ENCODE peak calls at places on chromosomes 6 and 20, in four cellular contexts. One of them, this sample, is unnamed.

GRCh38 chr20:9112541-9113515 is 43.9 kb downstream of the PLCB4 start:
- DNase-seq in GM12891: no peak
- DNase-seq in HepG2: no peak
- DNase-seq in K562: no peak
- DNase-seq in this sample: no peak

GRCh38 chr6:124297507-124297906 is 493.8 kb downstream of the NKAIN2 start:
- DNase-seq in HepG2: no peak
- DNase-seq in GM12891: no peak
- DNase-seq in K562: no peak
- DNase-seq in this sample: no peak

GRCh38 chr6:32432050-32432450 is 7.6 kb upstream of the HLA-DRA start:
- DNase-seq in GM12891: no peak
- DNase-seq in HepG2: peak; percentile 27
- DNase-seq in K562: no peak
- DNase-seq in this sample: no peak

GRCh38 chr6:29964904-29965872 is 22.9 kb downstream of the HLA-A start:
- DNase-seq in HepG2: peak; percentile 94
- DNase-seq in K562: peak; percentile 76
- DNase-seq in GM12891: no peak
- DNase-seq in this sample: peak; percentile 53

GRCh38 chr20:52168116-52168515 is 23.5 kb downstream of the ZFP64 start:
- DNase-seq in K562: no peak
- DNase-seq in HepG2: no peak
- DNase-seq in GM12891: no peak
- DNase-seq in this sample: no peak

GRCh38 chr6:112035446-112035845 is 18.5 kb upstream of the CCN6 start:
- DNase-seq in K562: no peak
- DNase-seq in HepG2: no peak
- DNase-seq in GM12891: no peak
- DNase-seq in this sample: no peak

GRCh38 chr20:17969884-17970409 is 1.1 kb downstream of the MGME1 start:
- DNase-seq in GM12891: peak; percentile 22
- DNase-seq in K562: peak; percentile 12
- DNase-seq in HepG2: peak; percentile 71
- DNase-seq in this sample: peak; percentile 34

GRCh38 chr20:51104960-51105460 is 82.1 kb upstream of the KCNG1 start:
- DNase-seq in GM12891: no peak
- DNase-seq in HepG2: no peak
- DNase-seq in K562: no peak
- DNase-seq in this sample: no peak

GRCh38 chr6:97282238-97282725 is 734 bp downstream of the MMS22L start:
- DNase-seq in K562: peak; percentile 60
- DNase-seq in HepG2: peak; percentile 9
- DNase-seq in GM12891: no peak
- DNase-seq in this sample: no peak

GRCh38 chr6:105595829-105596228 is 192.9 kb upstream of the PREP start:
- DNase-seq in HepG2: no peak
- DNase-seq in K562: no peak
- DNase-seq in GM12891: no peak
- DNase-seq in this sample: no peak

GRCh38 chr20:10511507-10512231 is 76.6 kb downstream of the SLX4IP start:
- DNase-seq in GM12891: peak; percentile 43
- DNase-seq in K562: peak; percentile 76
- DNase-seq in HepG2: peak; percentile 87
- DNase-seq in this sample: peak; percentile 46

GRCh38 chr20:61842011-61842410 is 223.7 kb downstream of the TAF4 start:
- DNase-seq in K562: no peak
- DNase-seq in GM12891: no peak
- DNase-seq in HepG2: no peak
- DNase-seq in this sample: no peak

GRCh38 chr6:133092771-133093170 is 148.4 kb upstream of the EYA4 start:
- DNase-seq in HepG2: no peak
- DNase-seq in GM12891: no peak
- DNase-seq in K562: no peak
- DNase-seq in this sample: no peak

GRCh38 chr20:3701061-3701998 is 11.1 kb downstream of the SIGLEC1 start:
- DNase-seq in HepG2: peak; percentile 38
- DNase-seq in GM12891: no peak
- DNase-seq in K562: no peak
- DNase-seq in this sample: no peak

GRCh38 chr6:75206338-75207210 is 721 bp upstream of the COL12A1 start:
- DNase-seq in K562: no peak
- DNase-seq in GM12891: no peak
- DNase-seq in HepG2: no peak
- DNase-seq in this sample: peak; percentile 2

GRCh38 chr6:34546551-34547321 is 9.4 kb downstream of the SPDEF start:
- DNase-seq in GM12891: no peak
- DNase-seq in K562: no peak
- DNase-seq in HepG2: no peak
- DNase-seq in this sample: no peak

GRCh38 chr6:105001906-105002305 is 45.0 kb downstream of the LIN28B start:
- DNase-seq in HepG2: no peak
- DNase-seq in K562: no peak
- DNase-seq in GM12891: no peak
- DNase-seq in this sample: no peak

GRCh38 chr6:134438825-134439224 is 120.9 kb upstream of the SGK1 start:
- DNase-seq in GM12891: no peak
- DNase-seq in HepG2: no peak
- DNase-seq in K562: no peak
- DNase-seq in this sample: no peak

GRCh38 chr6:43824741-43825064 is 54.7 kb downstream of the VEGFA start:
- DNase-seq in GM12891: no peak
- DNase-seq in K562: no peak
- DNase-seq in HepG2: no peak
- DNase-seq in this sample: no peak

GRCh38 chr6:162621246-162621645 is 106.3 kb downstream of the PRKN start:
- DNase-seq in K562: no peak
- DNase-seq in HepG2: peak; percentile 45
- DNase-seq in GM12891: no peak
- DNase-seq in this sample: no peak

GRCh38 chr6:41040101-41040910 is 1.3 kb upstream of the UNC5CL start:
- DNase-seq in HepG2: peak; percentile 98
- DNase-seq in GM12891: no peak
- DNase-seq in K562: peak; percentile 33
- DNase-seq in this sample: no peak

GRCh38 chr6:86715676-86716075 is 221.7 kb upstream of the HTR1E start:
- DNase-seq in K562: no peak
- DNase-seq in HepG2: no peak
- DNase-seq in GM12891: no peak
- DNase-seq in this sample: no peak

GRCh38 chr6:132764370-132764769 is 6.7 kb upstream of the VNN2 start:
- DNase-seq in K562: no peak
- DNase-seq in GM12891: no peak
- DNase-seq in HepG2: no peak
- DNase-seq in this sample: no peak

GRCh38 chr6:797479-798077 is 104.6 kb upstream of the EXOC2 start:
- DNase-seq in K562: peak; percentile 48
- DNase-seq in GM12891: no peak
- DNase-seq in HepG2: peak; percentile 45
- DNase-seq in this sample: no peak

GRCh38 chr6:139762587-139763031 is 388.2 kb upstream of the CITED2 start:
- DNase-seq in K562: no peak
- DNase-seq in HepG2: no peak
- DNase-seq in GM12891: no peak
- DNase-seq in this sample: no peak

GRCh38 chr6:166556871-166557322 is 29.6 kb downstream of the RAMACL start:
- DNase-seq in HepG2: no peak
- DNase-seq in K562: no peak
- DNase-seq in GM12891: no peak
- DNase-seq in this sample: no peak

GRCh38 chr6:104930939-104931338 is 26.0 kb upstream of the LIN28B start:
- DNase-seq in HepG2: no peak
- DNase-seq in K562: no peak
- DNase-seq in GM12891: no peak
- DNase-seq in this sample: no peak

GRCh38 chr6:129350278-129350677 is 359.7 kb downstream of the ARHGAP18 start:
- DNase-seq in GM12891: no peak
- DNase-seq in HepG2: peak; percentile 46
- DNase-seq in K562: no peak
- DNase-seq in this sample: no peak

GRCh38 chr6:133995758-133996157 is 42.7 kb downstream of the TBPL1 start:
- DNase-seq in HepG2: no peak
- DNase-seq in GM12891: no peak
- DNase-seq in K562: no peak
- DNase-seq in this sample: no peak

GRCh38 chr6:37135835-37136694 is 33.9 kb upstream of the PIM1 start:
- DNase-seq in K562: no peak
- DNase-seq in GM12891: no peak
- DNase-seq in HepG2: peak; percentile 92
- DNase-seq in this sample: no peak

GRCh38 chr20:63894358-63895201 is at the start of gene DNAJC5:
- DNase-seq in K562: peak; percentile 100
- DNase-seq in HepG2: peak; percentile 95
- DNase-seq in GM12891: peak; percentile 100
- DNase-seq in this sample: peak; percentile 100

GRCh38 chr20:38550274-38550673 is 30.7 kb upstream of the ADIG start:
- DNase-seq in GM12891: no peak
- DNase-seq in K562: peak; percentile 19
- DNase-seq in HepG2: peak; percentile 16
- DNase-seq in this sample: no peak

GRCh38 chr6:70651326-70651905 is 16.3 kb upstream of the SMAP1 start:
- DNase-seq in HepG2: no peak
- DNase-seq in GM12891: no peak
- DNase-seq in K562: no peak
- DNase-seq in this sample: no peak

GRCh38 chr6:21022343-21023107 is 488.3 kb downstream of the CDKAL1 start:
- DNase-seq in GM12891: no peak
- DNase-seq in HepG2: peak; percentile 87
- DNase-seq in K562: no peak
- DNase-seq in this sample: no peak

GRCh38 chr20:62710886-62711702 is 2.5 kb downstream of the NTSR1 start:
- DNase-seq in HepG2: no peak
- DNase-seq in K562: peak; percentile 83
- DNase-seq in GM12891: no peak
- DNase-seq in this sample: no peak

DNA sequence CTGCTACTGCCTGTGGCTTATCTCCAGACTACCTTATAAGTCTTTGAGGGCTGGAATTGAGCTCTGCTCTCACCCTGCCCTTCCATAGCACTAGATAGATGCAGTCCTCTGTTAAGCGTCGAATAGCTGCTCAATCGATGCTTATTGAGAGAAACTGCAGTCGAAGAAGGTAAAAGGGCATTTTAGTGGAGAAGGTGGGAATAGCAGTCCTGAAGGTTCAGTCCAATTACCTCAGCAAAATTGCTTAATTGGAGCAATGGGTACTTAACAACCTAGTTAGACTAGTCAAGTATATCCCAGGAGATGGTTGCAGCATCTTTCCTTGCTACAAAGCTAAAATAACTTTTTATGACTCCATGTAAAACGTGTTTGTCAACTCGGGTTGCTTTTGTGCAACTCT is 66.8 kb upstream of the NT5E start:
- DNase-seq in GM12891: no peak
- DNase-seq in HepG2: no peak
- DNase-seq in K562: no peak
- DNase-seq in this sample: no peak
- TF ChIP-seq TAF1 in GM12891: no peak
- TF ChIP-seq TAF1 in HepG2: no peak
- TF ChIP-seq TAF1 in K562: no peak
- TF ChIP-seq TAF1 in this sample: no peak

GRCh38 chr6:44896701-44897100 is 431.4 kb upstream of the RUNX2 start:
- DNase-seq in GM12891: no peak
- DNase-seq in HepG2: no peak
- DNase-seq in K562: no peak
- DNase-seq in this sample: no peak
- TF ChIP-seq POLR2A in GM12891: no peak
- TF ChIP-seq POLR2A in HepG2: no peak
- TF ChIP-seq POLR2A in K562: no peak
- TF ChIP-seq POLR2A in this sample: no peak

GRCh38 chr6:73713426-73714147 is 17.6 kb downstream of the CD109 start:
- DNase-seq in K562: no peak
- DNase-seq in HepG2: no peak
- DNase-seq in GM12891: no peak
- DNase-seq in this sample: no peak

GRCh38 chr6:73712536-73712935 is 16.5 kb downstream of the CD109 start:
- DNase-seq in GM12891: no peak
- DNase-seq in K562: no peak
- DNase-seq in HepG2: no peak
- DNase-seq in this sample: no peak

GRCh38 chr6:73710948-73711347 is 14.9 kb downstream of the CD109 start:
- DNase-seq in HepG2: no peak
- DNase-seq in GM12891: no peak
- DNase-seq in K562: no peak
- DNase-seq in this sample: no peak

GRCh38 chr6:73706971-73707370 is 11.0 kb downstream of the CD109 start:
- DNase-seq in K562: no peak
- DNase-seq in HepG2: no peak
- DNase-seq in GM12891: no peak
- DNase-seq in this sample: no peak

DNA sequence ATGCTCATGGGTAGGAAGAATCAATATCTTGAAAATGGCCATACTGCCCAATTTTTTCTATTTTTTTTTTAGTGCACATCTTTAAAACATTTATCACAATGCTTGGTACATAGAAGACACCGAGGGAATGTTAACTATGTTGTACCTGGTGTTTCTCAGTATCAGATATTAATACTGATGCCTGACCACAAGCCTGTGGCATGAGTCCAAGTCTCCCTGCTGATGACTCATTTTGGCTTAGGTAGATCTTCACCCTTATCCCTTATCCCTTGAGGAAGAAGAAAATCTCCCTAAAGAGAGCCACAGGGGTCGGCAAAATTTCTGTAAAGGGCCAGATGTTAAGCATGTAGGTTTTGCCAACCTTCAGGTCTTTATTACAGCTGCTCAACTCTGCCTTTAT is 14.5 kb downstream of the CD109 start:
- DNase-seq in GM12891: no peak
- DNase-seq in HepG2: peak; percentile 7
- DNase-seq in K562: no peak
- DNase-seq in this sample: no peak
- TF ChIP-seq POLR2AphosphoS5 in GM12891: no peak
- TF ChIP-seq POLR2AphosphoS5 in HepG2: no peak
- TF ChIP-seq POLR2AphosphoS5 in K562: no peak
- TF ChIP-seq POLR2AphosphoS5 in this sample: no peak

DNA sequence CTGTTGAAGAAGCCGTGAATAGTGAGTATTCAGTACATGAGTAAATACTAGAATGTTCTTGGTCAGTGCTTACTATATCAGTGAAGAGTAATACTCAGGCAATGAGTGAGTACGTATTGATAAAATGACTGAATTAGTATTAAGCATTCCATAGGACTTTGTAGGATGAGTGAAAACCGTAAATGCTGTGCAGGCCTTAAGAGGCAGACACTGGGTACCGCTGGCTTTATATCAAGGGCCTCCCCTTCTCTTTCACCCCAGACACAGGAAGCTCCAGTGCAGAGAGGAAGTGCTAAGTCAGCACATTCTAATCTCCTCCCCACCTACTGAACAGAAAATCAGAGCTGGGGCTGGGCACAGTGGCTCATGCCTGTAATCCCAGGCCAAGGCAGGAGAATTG is 24.2 kb downstream of the POFUT1 start:
- DNase-seq in GM12891: no peak
- DNase-seq in K562: no peak
- DNase-seq in HepG2: no peak
- DNase-seq in this sample: no peak
- TF ChIP-seq TAF1 in GM12891: no peak
- TF ChIP-seq TAF1 in K562: no peak
- TF ChIP-seq TAF1 in HepG2: no peak
- TF ChIP-seq TAF1 in this sample: no peak

This sample was measured in GM12892.